ENCODE peak calls at places on chromosomes 7 and 10, in seven cellular contexts. P, I, G, D, T, E and W are unnamed samples.

GRCh38 chr10:132203256-132204077 is 16.7 kb downstream of the DPYSL4 start:
- DNase-seq in P (no peak), I (no peak), G (no peak), D (no peak), T (peak), E (no peak), W (no peak)

GRCh38 chr10:11603741-11604140 is 7.7 kb downstream of the USP6NL start:
- DNase-seq in P (no peak), I (no peak), G (no peak), D (no peak), T (no peak), E (no peak), W (no peak)

GRCh38 chr10:13789448-13789829 is 202.7 kb downstream of the PRPF18 start:
- DNase-seq in P (no peak), I (no peak), G (no peak), D (no peak), T (no peak), E (peak), W (no peak)

GRCh38 chr7:24981544-24981951 is 1.6 kb upstream of the OSBPL3 start:
- DNase-seq in P (peak), I (peak), G (peak), D (peak), T (peak), E (peak), W (peak)

GRCh38 chr10:91756286-91756685 is 41.9 kb upstream of the TNKS2 start:
- DNase-seq in P (no peak), I (no peak), G (no peak), D (no peak), T (no peak), E (peak), W (no peak)

GRCh38 chr10:90042075-90042474 is 340.7 kb downstream of the KIF20B start:
- DNase-seq in P (no peak), I (no peak), G (no peak), D (no peak), T (no peak), E (no peak), W (no peak)

GRCh38 chr10:129837909-129838582 is 126.0 kb downstream of the EBF3 start:
- DNase-seq in P (no peak), I (no peak), G (no peak), D (no peak), T (no peak), E (no peak), W (no peak)

GRCh38 chr7:80833289-80834104 is 85.4 kb downstream of the SEMA3C start:
- DNase-seq in P (no peak), I (no peak), G (no peak), D (no peak), T (no peak), E (peak), W (no peak)

GRCh38 chr7:24384362-24385030 is 100.5 kb downstream of the NPY start:
- DNase-seq in P (no peak), I (no peak), G (no peak), D (no peak), T (no peak), E (no peak), W (peak)

GRCh38 chr7:75900617-75901315 is 14.2 kb upstream of the POR start:
- DNase-seq in P (no peak), I (no peak), G (no peak), D (no peak), T (no peak), E (no peak), W (no peak)

GRCh38 chr10:22222236-22223190 is 4.7 kb upstream of the EBLN1 start:
- DNase-seq in P (no peak), I (no peak), G (no peak), D (no peak), T (no peak), E (no peak), W (peak)

GRCh38 chr10:95474228-95475002 is 86.8 kb downstream of the SORBS1 start:
- DNase-seq in P (peak), I (peak), G (peak), D (peak), T (no peak), E (no peak), W (no peak)

GRCh38 chr10:65701168-65701776 is 1224.6 kb upstream of the LRRTM3 start:
- DNase-seq in P (no peak), I (no peak), G (no peak), D (no peak), T (no peak), E (no peak), W (peak)

GRCh38 chr10:61634711-61635110 is 28.0 kb upstream of the CABCOCO1 start:
- DNase-seq in P (no peak), I (no peak), G (no peak), D (no peak), T (no peak), E (no peak), W (no peak)

GRCh38 chr10:129971381-129972144 is 7.5 kb upstream of the EBF3 start:
- DNase-seq in P (peak), I (no peak), G (no peak), D (no peak), T (no peak), E (no peak), W (peak)

GRCh38 chr7:49855281-49855980 is 82.0 kb downstream of the VWC2 start:
- DNase-seq in P (no peak), I (no peak), G (no peak), D (no peak), T (no peak), E (no peak), W (no peak)

GRCh38 chr7:1382553-1383397 is 76.5 kb downstream of the MICALL2 start:
- DNase-seq in P (no peak), I (no peak), G (no peak), D (no peak), T (no peak), E (no peak), W (no peak)

GRCh38 chr10:76576276-76576962 is 1061.2 kb downstream of the KCNMA1 start:
- DNase-seq in P (no peak), I (no peak), G (no peak), D (no peak), T (no peak), E (peak), W (no peak)

GRCh38 chr10:27504897-27505457 is 873 bp downstream of the RAB18 start:
- DNase-seq in P (peak), I (no peak), G (no peak), D (no peak), T (no peak), E (peak), W (no peak)

GRCh38 chr10:15370741-15371701 is at the start of gene FAM171A1:
- DNase-seq in P (peak), I (peak), G (peak), D (peak), T (no peak), E (no peak), W (peak)

GRCh38 chr7:45401851-45402250 is 172.3 kb upstream of the ADCY1 start:
- DNase-seq in P (no peak), I (no peak), G (no peak), D (no peak), T (no peak), E (no peak), W (no peak)

GRCh38 chr7:17406756-17407155 is 108.3 kb downstream of the AHR start:
- DNase-seq in P (no peak), I (no peak), G (no peak), D (no peak), T (no peak), E (peak), W (no peak)

GRCh38 chr7:48279420-48279819 is 108.2 kb downstream of the ABCA13 start:
- DNase-seq in P (no peak), I (no peak), G (no peak), D (no peak), T (no peak), E (no peak), W (no peak)

GRCh38 chr10:132132391-132132841 is 54.3 kb upstream of the DPYSL4 start:
- DNase-seq in P (no peak), I (no peak), G (no peak), D (no peak), T (peak), E (no peak), W (no peak)

GRCh38 chr10:77974396-77975074 is 48.0 kb upstream of the DLG5 start:
- DNase-seq in P (peak), I (no peak), G (no peak), D (peak), T (no peak), E (peak), W (peak)

GRCh38 chr10:104339469-104340098 is 1.3 kb upstream of the ITPRIP start:
- DNase-seq in P (peak), I (peak), G (peak), D (peak), T (no peak), E (peak), W (no peak)

GRCh38 chr7:16106300-16106699 is 315.0 kb downstream of the CRPPA start:
- DNase-seq in P (no peak), I (no peak), G (no peak), D (no peak), T (no peak), E (no peak), W (no peak)

GRCh38 chr7:64515330-64515729 is 47.5 kb downstream of the ZNF680 start:
- DNase-seq in P (no peak), I (no peak), G (no peak), D (no peak), T (no peak), E (peak), W (no peak)

GRCh38 chr7:114539575-114539974 is 125.0 kb downstream of the FOXP2 start:
- DNase-seq in P (peak), I (peak), G (no peak), D (peak), T (no peak), E (peak), W (peak)

GRCh38 chr10:33507662-33508425 is 173.4 kb upstream of the NRP1 start:
- DNase-seq in P (peak), I (no peak), G (no peak), D (no peak), T (no peak), E (no peak), W (no peak)

GRCh38 chr10:34780818-34781380 is 34.2 kb downstream of the PARD3 start:
- DNase-seq in P (peak), I (peak), G (peak), D (peak), T (no peak), E (peak), W (peak)

GRCh38 chr10:16965740-16966447 is 148.7 kb upstream of the RSU1 start:
- DNase-seq in P (no peak), I (no peak), G (no peak), D (peak), T (no peak), E (peak), W (no peak)

GRCh38 chr10:12073526-12073925 is 4.8 kb downstream of the DHTKD1 start:
- DNase-seq in P (peak), I (no peak), G (no peak), D (no peak), T (no peak), E (no peak), W (no peak)

GRCh38 chr7:20206104-20206896 is 10.9 kb downstream of the MACC1 start:
- DNase-seq in P (no peak), I (no peak), G (no peak), D (no peak), T (no peak), E (no peak), W (no peak)

GRCh38 chr7:25565949-25566348 is 337.7 kb upstream of the NPVF start:
- DNase-seq in P (peak), I (peak), G (peak), D (peak), T (no peak), E (peak), W (peak)

GRCh38 chr7:133484135-133484534 is 231.3 kb downstream of the EXOC4 start:
- DNase-seq in P (no peak), I (no peak), G (no peak), D (no peak), T (no peak), E (no peak), W (no peak)

GRCh38 chr7:36620166-36620708 is 104.1 kb downstream of the AOAH start:
- DNase-seq in P (no peak), I (no peak), G (no peak), D (no peak), T (no peak), E (no peak), W (no peak)

GRCh38 chr7:19957664-19958063 is 184.2 kb upstream of the TMEM196 start:
- DNase-seq in P (no peak), I (no peak), G (no peak), D (no peak), T (no peak), E (peak), W (no peak)

GRCh38 chr7:11155883-11156282 is 182.2 kb downstream of the PHF14 start:
- DNase-seq in P (no peak), I (no peak), G (no peak), D (no peak), T (no peak), E (no peak), W (no peak)

GRCh38 chr7:11163220-11163619 is 189.5 kb downstream of the PHF14 start:
- DNase-seq in P (no peak), I (no peak), G (no peak), D (no peak), T (no peak), E (no peak), W (no peak)

GRCh38 chr7:11166051-11166450 is 192.4 kb downstream of the PHF14 start:
- DNase-seq in P (no peak), I (no peak), G (no peak), D (no peak), T (no peak), E (no peak), W (no peak)

GRCh38 chr7:11161499-11161898 is 187.8 kb downstream of the PHF14 start:
- DNase-seq in P (no peak), I (no peak), G (no peak), D (no peak), T (no peak), E (no peak), W (no peak)
- H3K4me3 ChIP-seq in P (no peak), I (no peak), G (no peak), D (no peak), T (no peak), E (no peak), W (no peak)

GRCh38 chr10:44513592-44513991 is 128.7 kb upstream of the CXCL12 start:
- DNase-seq in P (no peak), I (no peak), G (no peak), D (no peak), T (no peak), E (peak), W (no peak)
- TF ChIP-seq CTCF in P (no peak), I (no peak), G (no peak), D (no peak), T (no peak), E (peak), W (no peak)

GRCh38 chr10:70286616-70287015 is 2.8 kb upstream of the NPFFR1 start:
- DNase-seq in P (no peak), I (no peak), G (no peak), D (no peak), T (no peak), E (no peak), W (no peak)

GRCh38 chr10:70285432-70285831 is 1.6 kb upstream of the NPFFR1 start:
- DNase-seq in P (no peak), I (no peak), G (no peak), D (no peak), T (no peak), E (no peak), W (no peak)

GRCh38 chr10:70284542-70285150 is 842 bp upstream of the NPFFR1 start:
- DNase-seq in P (no peak), I (no peak), G (no peak), D (no peak), T (no peak), E (no peak), W (no peak)

GRCh38 chr10:70283071-70283444 is 746 bp downstream of the NPFFR1 start:
- DNase-seq in P (no peak), I (no peak), G (no peak), D (no peak), T (no peak), E (no peak), W (no peak)

GRCh38 chr10:70283445-70284399 is at the start of gene NPFFR1:
- DNase-seq in P (peak), I (no peak), G (no peak), D (no peak), T (no peak), E (no peak), W (no peak)
- H3K4me3 ChIP-seq in P (no peak), I (peak), G (peak), D (peak), T (peak), E (no peak), W (no peak)

GRCh38 chr7:135558337-135558767 is 635 bp downstream of the NUP205 start:
- DNase-seq in P (peak), I (peak), G (peak), D (peak), T (no peak), E (peak), W (peak)
- TF ChIP-seq CTCF in P (peak), I (peak), G (peak), D (peak), T (peak), E (peak), W (peak)